ENCODE peak calls at places on chromosomes 5 and 9, in four cellular contexts. One of them, this sample, is unnamed.

GRCh38 chr5:123116757-123117156 is 27.7 kb downstream of the PRDM6 start:
- DNase-seq in mucosa of descending colon: no peak
- DNase-seq in cardiac fibroblast: no peak
- DNase-seq in transverse colon: no peak
- DNase-seq in this sample: no peak

GRCh38 chr5:150623878-150624216 is 16.6 kb upstream of the SYNPO start:
- DNase-seq in mucosa of descending colon: no peak
- DNase-seq in cardiac fibroblast: no peak
- DNase-seq in transverse colon: no peak
- DNase-seq in this sample: no peak

GRCh38 chr5:60143912-60144311 is 250.4 kb upstream of the PDE4D start:
- DNase-seq in mucosa of descending colon: no peak
- DNase-seq in transverse colon: no peak
- DNase-seq in cardiac fibroblast: no peak
- DNase-seq in this sample: no peak

GRCh38 chr5:149414405-149415244 is 35.5 kb upstream of the IL17B start:
- DNase-seq in mucosa of descending colon: no peak
- DNase-seq in cardiac fibroblast: peak
- DNase-seq in transverse colon: no peak
- DNase-seq in this sample: no peak

GRCh38 chr5:77210091-77211012 is at the start of gene PDE8B:
- DNase-seq in transverse colon: no peak
- DNase-seq in cardiac fibroblast: no peak
- DNase-seq in mucosa of descending colon: no peak
- DNase-seq in this sample: no peak

GRCh38 chr9:72509053-72509452 is 12.4 kb upstream of the TMC1 start:
- DNase-seq in mucosa of descending colon: no peak
- DNase-seq in transverse colon: no peak
- DNase-seq in cardiac fibroblast: peak
- DNase-seq in this sample: no peak

GRCh38 chr5:142601432-142601831 is 84.5 kb downstream of the FGF1 start:
- DNase-seq in transverse colon: no peak
- DNase-seq in mucosa of descending colon: no peak
- DNase-seq in cardiac fibroblast: no peak
- DNase-seq in this sample: no peak

GRCh38 chr5:122972877-122973276 is 63.6 kb downstream of the PPIC start:
- DNase-seq in mucosa of descending colon: no peak
- DNase-seq in transverse colon: no peak
- DNase-seq in cardiac fibroblast: no peak
- DNase-seq in this sample: no peak

GRCh38 chr5:79621056-79621455 is 8.8 kb downstream of the TENT2 start:
- DNase-seq in mucosa of descending colon: no peak
- DNase-seq in cardiac fibroblast: peak
- DNase-seq in transverse colon: no peak
- DNase-seq in this sample: no peak

GRCh38 chr5:119345861-119346260 is 10.0 kb upstream of the TNFAIP8 start:
- DNase-seq in transverse colon: no peak
- DNase-seq in cardiac fibroblast: no peak
- DNase-seq in mucosa of descending colon: no peak
- DNase-seq in this sample: no peak

GRCh38 chr5:17189381-17190036 is 27.9 kb upstream of the BASP1 start:
- DNase-seq in cardiac fibroblast: peak
- DNase-seq in transverse colon: peak
- DNase-seq in mucosa of descending colon: no peak
- DNase-seq in this sample: no peak

GRCh38 chr5:17190242-17190778 is 27.1 kb upstream of the BASP1 start:
- DNase-seq in transverse colon: no peak
- DNase-seq in cardiac fibroblast: peak
- DNase-seq in mucosa of descending colon: no peak
- DNase-seq in this sample: no peak

GRCh38 chr5:17192191-17192590 is 25.2 kb upstream of the BASP1 start:
- DNase-seq in cardiac fibroblast: peak
- DNase-seq in transverse colon: no peak
- DNase-seq in mucosa of descending colon: no peak
- DNase-seq in this sample: no peak

GRCh38 chr5:17187401-17187800 is 30.0 kb upstream of the BASP1 start:
- DNase-seq in mucosa of descending colon: no peak
- DNase-seq in cardiac fibroblast: no peak
- DNase-seq in transverse colon: no peak
- DNase-seq in this sample: no peak

DNA sequence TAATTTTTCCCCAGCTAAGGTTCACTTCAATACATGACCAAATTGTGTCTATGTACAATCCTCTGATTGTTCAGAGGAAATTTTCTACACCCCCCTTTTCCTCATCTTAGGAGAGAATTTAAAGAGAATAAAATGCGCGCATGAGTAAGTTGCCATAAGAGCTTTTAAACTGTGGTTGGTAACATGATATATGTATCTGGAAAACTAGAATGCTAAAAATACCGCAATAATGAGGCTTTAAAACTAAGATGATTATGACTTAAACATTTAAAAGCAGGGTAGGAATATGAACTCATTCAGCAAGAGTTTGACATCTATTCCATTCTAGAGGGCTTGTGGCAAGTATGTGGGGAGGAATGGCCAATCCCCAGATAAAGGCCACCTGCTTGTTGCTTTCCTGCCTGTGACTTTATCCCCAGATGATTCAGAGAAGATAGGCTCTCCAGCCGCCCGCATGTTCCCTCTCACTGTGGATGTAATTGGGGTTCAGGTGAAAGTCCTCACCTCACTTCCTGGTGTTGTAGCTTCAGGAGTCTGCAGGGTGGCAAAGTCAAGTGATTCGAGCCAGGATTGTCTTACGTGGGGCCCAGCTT is 26.5 kb upstream of the BASP1 start:
- DNase-seq in cardiac fibroblast: no peak
- DNase-seq in mucosa of descending colon: no peak
- DNase-seq in transverse colon: peak
- DNase-seq in this sample: no peak
- TF ChIP-seq CTCF in cardiac fibroblast: no peak
- TF ChIP-seq CTCF in mucosa of descending colon: no peak
- TF ChIP-seq CTCF in transverse colon: no peak
- TF ChIP-seq CTCF in this sample: no peak

GRCh38 chr9:127586537-127586936 is 25.5 kb upstream of the STXBP1 start:
- DNase-seq in mucosa of descending colon: no peak
- DNase-seq in transverse colon: peak
- DNase-seq in cardiac fibroblast: peak
- DNase-seq in this sample: no peak

GRCh38 chr9:127587966-127588365 is 24.1 kb upstream of the STXBP1 start:
- DNase-seq in mucosa of descending colon: no peak
- DNase-seq in transverse colon: no peak
- DNase-seq in cardiac fibroblast: no peak
- DNase-seq in this sample: no peak

GRCh38 chr9:127586096-127586495 is 26.0 kb upstream of the STXBP1 start:
- DNase-seq in transverse colon: no peak
- DNase-seq in cardiac fibroblast: no peak
- DNase-seq in mucosa of descending colon: no peak
- DNase-seq in this sample: no peak

GRCh38 chr9:127583605-127584053 is 28.4 kb upstream of the STXBP1 start:
- DNase-seq in cardiac fibroblast: peak
- DNase-seq in transverse colon: no peak
- DNase-seq in mucosa of descending colon: no peak
- DNase-seq in this sample: no peak

DNA sequence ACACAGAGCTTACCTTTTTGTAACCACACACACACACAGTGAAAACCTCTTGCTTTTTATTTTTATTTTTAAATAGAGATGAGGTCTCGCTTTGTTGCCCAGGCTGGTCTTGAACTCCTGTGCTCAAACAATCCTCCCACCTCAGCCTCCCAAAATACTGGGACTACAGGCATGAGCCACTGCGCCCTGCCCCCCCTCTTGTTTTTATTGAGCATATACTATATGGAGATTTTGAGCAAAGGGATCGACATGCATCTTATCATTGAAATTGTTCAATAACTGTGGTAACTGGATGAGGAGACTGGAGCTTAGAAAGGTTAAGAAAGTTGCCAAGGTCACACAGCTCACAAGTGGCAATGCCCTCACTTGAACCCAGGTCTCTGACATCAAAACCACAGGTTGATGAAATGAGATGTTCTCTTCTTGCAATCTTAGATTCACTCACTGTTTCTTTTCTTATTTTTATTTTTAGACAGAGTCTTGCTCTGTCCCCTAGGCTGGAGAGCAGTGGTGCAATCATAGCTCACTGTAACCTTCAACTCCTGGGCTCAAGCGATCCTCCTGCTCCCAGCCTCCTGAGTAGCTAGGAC is 26.8 kb upstream of the STXBP1 start:
- DNase-seq in mucosa of descending colon: no peak
- DNase-seq in cardiac fibroblast: no peak
- DNase-seq in transverse colon: no peak
- DNase-seq in this sample: no peak
- H3K4me3 ChIP-seq in mucosa of descending colon: no peak
- H3K4me3 ChIP-seq in cardiac fibroblast: no peak
- H3K4me3 ChIP-seq in transverse colon: no peak
- H3K4me3 ChIP-seq in this sample: no peak

GRCh38 chr9:101128623-101129022 is 100.1 kb downstream of the PLPPR1 start:
- DNase-seq in mucosa of descending colon: no peak
- DNase-seq in transverse colon: no peak
- DNase-seq in cardiac fibroblast: no peak
- DNase-seq in this sample: no peak

GRCh38 chr9:101121836-101122399 is 93.4 kb downstream of the PLPPR1 start:
- DNase-seq in mucosa of descending colon: no peak
- DNase-seq in transverse colon: no peak
- DNase-seq in cardiac fibroblast: no peak
- DNase-seq in this sample: no peak

GRCh38 chr9:101131326-101131725 is 102.8 kb downstream of the PLPPR1 start:
- DNase-seq in mucosa of descending colon: no peak
- DNase-seq in cardiac fibroblast: no peak
- DNase-seq in transverse colon: no peak
- DNase-seq in this sample: no peak

GRCh38 chr9:101130089-101130488 is 101.6 kb downstream of the PLPPR1 start:
- DNase-seq in cardiac fibroblast: no peak
- DNase-seq in transverse colon: no peak
- DNase-seq in mucosa of descending colon: no peak
- DNase-seq in this sample: no peak

DNA sequence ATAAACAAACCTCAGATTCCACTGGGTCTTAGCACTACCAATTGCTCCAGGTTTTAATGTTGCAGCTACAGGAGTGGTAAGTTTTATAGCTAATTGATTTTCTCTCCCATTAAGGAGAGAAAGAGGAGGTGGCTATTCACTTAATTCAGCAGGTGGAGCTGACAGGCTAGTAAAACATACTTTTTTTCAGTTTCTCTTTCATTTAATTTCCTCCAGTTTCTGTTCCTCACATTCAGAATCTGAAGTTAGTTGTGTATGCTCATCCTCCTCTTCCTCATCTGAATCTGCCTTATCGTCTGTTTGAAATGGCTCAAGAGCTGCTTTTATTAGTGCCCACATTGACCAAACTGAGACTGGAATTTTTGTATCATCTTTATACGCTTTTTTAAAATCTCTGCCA is 98.0 kb downstream of the PLPPR1 start:
- DNase-seq in cardiac fibroblast: no peak
- DNase-seq in mucosa of descending colon: no peak
- DNase-seq in transverse colon: no peak
- DNase-seq in this sample: no peak
- TF ChIP-seq CTCF in cardiac fibroblast: no peak
- TF ChIP-seq CTCF in mucosa of descending colon: no peak
- TF ChIP-seq CTCF in transverse colon: no peak
- TF ChIP-seq CTCF in this sample: no peak

GRCh38 chr9:137128158-137129088 is 10.5 kb upstream of the GRIN1 start:
- DNase-seq in cardiac fibroblast: no peak
- DNase-seq in transverse colon: no peak
- DNase-seq in mucosa of descending colon: no peak
- DNase-seq in this sample: no peak
- H3K4me3 ChIP-seq in cardiac fibroblast: peak
- H3K4me3 ChIP-seq in transverse colon: no peak
- H3K4me3 ChIP-seq in mucosa of descending colon: peak
- H3K4me3 ChIP-seq in this sample: peak

GRCh38 chr5:127298623-127299022 is 8.0 kb downstream of the MEGF10 start:
- DNase-seq in transverse colon: no peak
- DNase-seq in mucosa of descending colon: no peak
- DNase-seq in cardiac fibroblast: no peak
- DNase-seq in this sample: no peak

GRCh38 chr5:127298036-127298429 is 7.4 kb downstream of the MEGF10 start:
- DNase-seq in transverse colon: no peak
- DNase-seq in mucosa of descending colon: no peak
- DNase-seq in cardiac fibroblast: no peak
- DNase-seq in this sample: no peak

GRCh38 chr5:127297348-127298035 is 6.9 kb downstream of the MEGF10 start:
- DNase-seq in mucosa of descending colon: no peak
- DNase-seq in cardiac fibroblast: no peak
- DNase-seq in transverse colon: no peak
- DNase-seq in this sample: no peak

GRCh38 chr5:127302509-127302908 is 11.9 kb downstream of the MEGF10 start:
- DNase-seq in cardiac fibroblast: no peak
- DNase-seq in transverse colon: no peak
- DNase-seq in mucosa of descending colon: no peak
- DNase-seq in this sample: no peak

GRCh38 chr5:127299678-127300077 is 9.1 kb downstream of the MEGF10 start:
- DNase-seq in cardiac fibroblast: no peak
- DNase-seq in mucosa of descending colon: no peak
- DNase-seq in transverse colon: no peak
- DNase-seq in this sample: no peak
- TF ChIP-seq CTCF in cardiac fibroblast: no peak
- TF ChIP-seq CTCF in mucosa of descending colon: no peak
- TF ChIP-seq CTCF in transverse colon: no peak
- TF ChIP-seq CTCF in this sample: no peak

DNA sequence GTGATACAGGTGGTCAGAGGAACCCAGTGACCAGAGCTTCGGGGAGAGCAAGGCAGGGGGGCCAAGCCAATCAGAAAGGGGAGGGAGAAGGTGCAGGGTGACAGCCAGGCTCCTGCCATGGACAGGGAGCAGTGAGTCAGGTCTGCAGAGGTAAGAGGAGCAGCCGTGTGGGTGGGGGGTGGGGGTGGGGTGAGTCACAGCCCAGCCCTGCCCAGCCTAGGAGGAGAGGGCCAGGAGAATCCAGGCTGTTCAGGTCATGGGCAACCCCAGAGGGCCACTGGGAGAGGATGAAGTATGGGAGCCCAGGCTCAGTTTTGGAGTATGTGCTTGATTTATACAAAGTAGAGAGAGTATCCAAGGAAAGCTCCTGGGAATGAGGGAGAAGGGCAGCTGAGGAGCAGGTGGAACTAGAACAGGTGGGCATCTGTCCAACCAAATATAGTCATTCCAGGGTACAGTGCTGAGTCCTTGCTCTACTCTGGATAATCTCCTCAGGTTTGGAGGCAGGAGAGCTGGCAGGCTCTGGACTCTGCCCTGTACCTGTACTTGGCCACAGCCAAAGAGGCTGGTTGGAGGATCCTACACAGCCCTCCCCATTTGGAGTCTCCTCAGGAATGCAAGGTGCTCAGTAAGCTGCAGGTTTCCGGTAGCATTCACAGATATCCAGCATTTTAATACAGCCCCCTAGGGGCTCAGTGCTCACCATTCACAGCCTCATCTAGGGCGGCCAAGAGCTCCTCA is 1.6 kb downstream of the HBEGF start:
- DNase-seq in transverse colon: peak
- DNase-seq in cardiac fibroblast: no peak
- DNase-seq in mucosa of descending colon: no peak
- DNase-seq in this sample: no peak
- H3K4me3 ChIP-seq in transverse colon: no peak
- H3K4me3 ChIP-seq in cardiac fibroblast: peak
- H3K4me3 ChIP-seq in mucosa of descending colon: no peak
- H3K4me3 ChIP-seq in this sample: peak